ENCODE peak calls at places on chromosomes 7 and 10, in six cellular contexts. One of them, this sample, is unnamed.
A peak's percentile ranks its signal among the peaks of the same experiment; 100 is the strongest.

GRCh38 chr7:120550494-120551048 is 277.6 kb downstream of the KCND2 start:
- DNase-seq in NCI-H1436: no peak
- DNase-seq in NCI-H2029: peak; percentile 14
- DNase-seq in lower lobe of right lung: no peak
- DNase-seq in AG09319: no peak
- DNase-seq in left ventricle myocardium inferior: no peak
- DNase-seq in this sample: no peak

GRCh38 chr7:150755473-150756099 is 18.4 kb downstream of the GIMAP5 start:
- DNase-seq in NCI-H1436: no peak
- DNase-seq in NCI-H2029: no peak
- DNase-seq in lower lobe of right lung: no peak
- DNase-seq in AG09319: no peak
- DNase-seq in left ventricle myocardium inferior: no peak
- DNase-seq in this sample: no peak

GRCh38 chr10:44498222-44498621 is 113.3 kb upstream of the CXCL12 start:
- DNase-seq in NCI-H1436: no peak
- DNase-seq in NCI-H2029: no peak
- DNase-seq in lower lobe of right lung: no peak
- DNase-seq in AG09319: no peak
- DNase-seq in left ventricle myocardium inferior: no peak
- DNase-seq in this sample: no peak

GRCh38 chr7:51351661-51352060 is 35.1 kb upstream of the COBL start:
- DNase-seq in NCI-H1436: no peak
- DNase-seq in NCI-H2029: no peak
- DNase-seq in lower lobe of right lung: no peak
- DNase-seq in AG09319: no peak
- DNase-seq in left ventricle myocardium inferior: no peak
- DNase-seq in this sample: no peak

GRCh38 chr7:54563329-54563916 is 21.2 kb downstream of the VSTM2A start:
- DNase-seq in NCI-H1436: no peak
- DNase-seq in NCI-H2029: no peak
- DNase-seq in lower lobe of right lung: no peak
- DNase-seq in AG09319: no peak
- DNase-seq in left ventricle myocardium inferior: no peak
- DNase-seq in this sample: no peak

GRCh38 chr7:83827036-83827435 is 178.1 kb upstream of the SEMA3E start:
- DNase-seq in NCI-H1436: no peak
- DNase-seq in NCI-H2029: no peak
- DNase-seq in lower lobe of right lung: no peak
- DNase-seq in AG09319: no peak
- DNase-seq in left ventricle myocardium inferior: no peak
- DNase-seq in this sample: no peak

GRCh38 chr10:51768886-51769285 is 69.5 kb upstream of the CSTF2T start:
- DNase-seq in NCI-H1436: no peak
- DNase-seq in NCI-H2029: no peak
- DNase-seq in lower lobe of right lung: no peak
- DNase-seq in AG09319: no peak
- DNase-seq in left ventricle myocardium inferior: no peak
- DNase-seq in this sample: no peak

GRCh38 chr10:132292972-132293415 is 14.8 kb downstream of the STK32C start:
- DNase-seq in NCI-H1436: no peak
- DNase-seq in NCI-H2029: peak; percentile 23
- DNase-seq in lower lobe of right lung: peak; percentile 34
- DNase-seq in AG09319: no peak
- DNase-seq in left ventricle myocardium inferior: no peak
- DNase-seq in this sample: peak; percentile 56

GRCh38 chr10:61987951-61988379 is 86.5 kb downstream of the ARID5B start:
- DNase-seq in NCI-H1436: no peak
- DNase-seq in NCI-H2029: no peak
- DNase-seq in lower lobe of right lung: no peak
- DNase-seq in AG09319: no peak
- DNase-seq in left ventricle myocardium inferior: no peak
- DNase-seq in this sample: no peak